ENCODE peak calls at places on chromosomes 13 and 19, in five cellular contexts. L is kidney epithelial cell, B is Caco-2, Y is bronchial epithelial cell, M is AG10803. D is an unnamed sample.

GRCh38 chr13:94713556-94714182 is 1.3 kb upstream of the SOX21 start:
- DNase-seq in L (no peak), B (no peak), Y (no peak), M (no peak), D (no peak)

GRCh38 chr19:21472507-21472906 is 32.9 kb upstream of the ZNF429 start:
- DNase-seq in L (no peak), B (no peak), Y (no peak), M (no peak), D (no peak)

GRCh38 chr13:111859361-111860105 is 207.4 kb upstream of the SOX1 start:
- DNase-seq in L (no peak), B (no peak), Y (no peak), M (no peak), D (no peak)

GRCh38 chr13:30744056-30744684 is 8.8 kb downstream of the ALOX5AP start:
- DNase-seq in L (peak; percentile 53), B (no peak), Y (peak; percentile 51), M (no peak), D (peak; percentile 39)

GRCh38 chr13:98300956-98301641 is 124.0 kb upstream of the RNF113B start:
- DNase-seq in L (no peak), B (no peak), Y (peak; percentile 33), M (peak; percentile 78), D (peak; percentile 47)

GRCh38 chr19:41551711-41552110 is 24.3 kb upstream of the CEACAM21 start:
- DNase-seq in L (no peak), B (no peak), Y (no peak), M (no peak), D (no peak)

GRCh38 chr19:18683955-18684641 is 618 bp downstream of the CRTC1 start:
- DNase-seq in L (no peak), B (no peak), Y (no peak), M (no peak), D (no peak)

GRCh38 chr19:11887618-11888531 is at the start of gene ZNF69:
- DNase-seq in L (peak; percentile 53), B (peak; percentile 89), Y (peak; percentile 28), M (peak; percentile 63), D (peak; percentile 86)

GRCh38 chr19:40193587-40193849 is 2.3 kb downstream of the MAP3K10 start:
- DNase-seq in L (no peak), B (no peak), Y (no peak), M (peak; percentile 69), D (no peak)

GRCh38 chr19:57611113-57611512 is 2.9 kb upstream of the ZNF134 start:
- DNase-seq in L (no peak), B (no peak), Y (no peak), M (no peak), D (no peak)

GRCh38 chr13:77291779-77292178 is 35.1 kb downstream of the MYCBP2 start:
- DNase-seq in L (no peak), B (no peak), Y (no peak), M (no peak), D (no peak)

GRCh38 chr13:44197791-44198770 is 175.5 kb upstream of the SERP2 start:
- DNase-seq in L (no peak), B (no peak), Y (peak; percentile 45), M (no peak), D (peak; percentile 36)

GRCh38 chr13:63954683-63955082 is 2539.0 kb upstream of the PCDH20 start:
- DNase-seq in L (no peak), B (no peak), Y (no peak), M (no peak), D (no peak)

GRCh38 chr19:33722456-33723239 is 74.0 kb upstream of the KCTD15 start:
- DNase-seq in L (no peak), B (no peak), Y (no peak), M (no peak), D (no peak)

GRCh38 chr13:44921931-44922758 is 67.1 kb downstream of the NUFIP1 start:
- DNase-seq in L (peak; percentile 74), B (peak; percentile 40), Y (peak; percentile 95), M (peak; percentile 93), D (peak; percentile 97)

GRCh38 chr19:41994994-41995958 is 1.2 kb upstream of the ATP1A3 start:
- DNase-seq in L (no peak), B (no peak), Y (no peak), M (no peak), D (no peak)

GRCh38 chr19:9917322-9917721 is 19.0 kb downstream of the OLFM2 start:
- DNase-seq in L (no peak), B (peak; percentile 49), Y (peak; percentile 46), M (peak; percentile 46), D (peak; percentile 38)

GRCh38 chr19:28737021-28737525 is 475.9 kb downstream of the UQCRFS1 start:
- DNase-seq in L (no peak), B (no peak), Y (peak; percentile 1), M (peak; percentile 59), D (peak; percentile 20)

GRCh38 chr13:39602614-39603366 is at the start of gene LHFPL6:
- DNase-seq in L (no peak), B (peak; percentile 72), Y (peak; percentile 64), M (peak; percentile 77), D (peak; percentile 83)

GRCh38 chr13:46679369-46680180 is 117.4 kb downstream of the ESD start:
- DNase-seq in L (no peak), B (no peak), Y (no peak), M (peak; percentile 70), D (peak; percentile 74)

GRCh38 chr13:59679239-59679638 is 484.5 kb downstream of the DIAPH3 start:
- DNase-seq in L (no peak), B (no peak), Y (no peak), M (no peak), D (no peak)

GRCh38 chr13:114128624-114129522 is 3.5 kb downstream of the RASA3 start:
- DNase-seq in L (peak; percentile 78), B (no peak), Y (peak; percentile 27), M (peak; percentile 84), D (peak; percentile 82)

GRCh38 chr13:83150616-83151307 is 731.5 kb downstream of the SLITRK1 start:
- DNase-seq in L (no peak), B (no peak), Y (no peak), M (peak; percentile 31), D (peak; percentile 32)

GRCh38 chr19:10766681-10767201 is 48.9 kb downstream of the DNM2 start:
- DNase-seq in L (no peak), B (no peak), Y (no peak), M (peak; percentile 34), D (peak; percentile 68)

GRCh38 chr19:17026041-17026658 is 460 bp downstream of the CPAMD8 start:
- DNase-seq in L (no peak), B (no peak), Y (no peak), M (no peak), D (no peak)

GRCh38 chr13:62627226-62627625 is 1211.6 kb upstream of the PCDH20 start:
- DNase-seq in L (no peak), B (no peak), Y (no peak), M (no peak), D (no peak)

GRCh38 chr13:67148219-67148583 is 81.9 kb downstream of the PCDH9 start:
- DNase-seq in L (peak; percentile 16), B (no peak), Y (peak; percentile 59), M (peak; percentile 26), D (peak; percentile 34)

GRCh38 chr13:37491661-37492060 is 106.9 kb downstream of the POSTN start:
- DNase-seq in L (no peak), B (no peak), Y (no peak), M (peak; percentile 29), D (no peak)

GRCh38 chr13:66114127-66114526 is 1116.0 kb downstream of the PCDH9 start:
- DNase-seq in L (no peak), B (no peak), Y (no peak), M (peak; percentile 80), D (peak; percentile 93)

GRCh38 chr13:25068810-25069209 is 27.1 kb upstream of the PABPC3 start:
- DNase-seq in L (no peak), B (no peak), Y (no peak), M (no peak), D (no peak)

GRCh38 chr13:33383724-33384577 is 98.4 kb upstream of the STARD13 start:
- DNase-seq in L (no peak), B (no peak), Y (no peak), M (no peak), D (no peak)

GRCh38 chr13:33394294-33394932 is 108.9 kb upstream of the STARD13 start:
- DNase-seq in L (no peak), B (no peak), Y (no peak), M (no peak), D (no peak)

GRCh38 chr13:33392794-33393371 is 107.3 kb upstream of the STARD13 start:
- DNase-seq in L (no peak), B (no peak), Y (no peak), M (no peak), D (no peak)

DNA sequence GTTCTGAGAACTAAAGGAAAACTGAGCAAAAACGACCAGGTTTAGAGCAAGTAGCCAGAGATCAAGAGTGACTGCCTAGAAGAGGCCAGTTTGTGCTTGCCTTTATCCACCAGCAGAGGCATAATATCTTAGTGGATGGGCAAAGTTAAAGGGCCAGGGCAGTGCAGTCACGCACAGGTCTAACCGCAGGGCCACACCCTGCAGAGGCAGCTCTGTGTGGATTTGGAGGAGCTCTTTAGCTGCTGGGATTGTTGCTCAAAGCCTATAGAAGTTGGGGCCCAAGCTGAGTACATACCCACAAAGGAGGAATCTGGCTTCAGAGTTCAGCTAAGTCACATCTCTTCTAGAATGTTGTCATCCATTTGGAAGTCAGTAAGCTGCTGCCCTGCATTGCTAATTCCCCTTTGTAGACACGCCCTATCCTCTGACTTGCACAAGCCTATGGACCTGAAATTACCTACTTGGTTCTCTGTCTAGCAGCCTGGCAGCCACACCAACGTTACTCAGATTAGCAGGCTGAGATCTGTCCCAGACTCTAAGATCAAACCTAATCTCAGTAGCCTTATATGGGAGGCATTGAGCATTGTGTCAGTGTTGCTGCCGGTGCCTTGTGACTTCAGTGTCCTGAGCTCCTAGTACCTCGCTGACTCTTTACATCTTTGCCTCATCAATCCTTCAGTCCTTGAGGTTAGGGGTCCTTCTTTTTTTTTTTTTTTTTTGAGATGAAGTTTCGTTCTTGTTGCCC is 102.9 kb upstream of the STARD13 start:
- DNase-seq in L (no peak), B (no peak), Y (peak; percentile 77), M (peak; percentile 4), D (no peak)
- TF ChIP-seq CTCF in L (no peak), B (no peak), Y (peak; percentile 39), M (no peak), D (no peak)

GRCh38 chr13:28716511-28716910 is 2.3 kb downstream of the SLC46A3 start:
- DNase-seq in L (peak; percentile 23), B (no peak), Y (peak; percentile 97), M (peak; percentile 81), D (peak; percentile 89)
- H3K4me3 ChIP-seq in L (no peak overlapping the region), B (no peak overlapping the region), Y (no peak overlapping the region), M (no peak overlapping the region), D (peak overlapping the region; percentile 2)

DNA sequence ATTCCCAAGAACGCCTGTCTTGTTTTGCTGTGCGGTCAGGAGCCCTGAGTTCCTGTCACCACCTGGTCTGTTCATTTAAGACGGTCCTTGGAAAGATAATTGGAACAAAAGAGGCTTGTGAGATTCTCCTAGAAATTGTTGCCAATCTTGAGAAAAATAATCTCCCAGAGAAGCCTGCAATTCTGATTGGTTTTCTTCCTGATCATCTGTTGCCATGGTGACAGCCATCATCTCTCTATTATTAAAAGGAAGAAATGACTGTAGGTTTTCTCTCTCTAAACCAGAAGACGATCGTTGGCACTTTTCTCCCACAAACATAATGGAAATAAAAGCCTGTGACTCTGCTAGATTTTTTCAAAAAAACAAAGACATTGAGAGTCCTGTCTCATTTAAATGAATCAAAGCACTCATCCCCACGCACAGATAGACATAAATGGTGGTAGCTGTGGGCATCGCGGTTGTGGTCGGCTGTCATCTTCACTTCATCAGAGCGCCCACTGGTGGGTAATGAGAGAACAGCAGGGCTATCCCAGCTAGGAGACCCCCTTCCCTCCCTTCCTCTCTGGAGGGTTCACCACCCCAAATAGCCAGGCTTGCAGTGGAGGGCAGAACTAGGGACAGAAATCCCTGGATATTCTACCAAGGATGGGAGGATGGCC is 21.7 kb upstream of the CALM3 start:
- DNase-seq in L (no peak), B (no peak), Y (no peak), M (no peak), D (no peak)
- TF ChIP-seq CTCF in L (peak; percentile 42), B (no peak), Y (peak; percentile 27), M (no peak), D (peak; percentile 32)

GRCh38 chr19:6531163-6531955 is 533 bp downstream of the TNFSF9 start:
- DNase-seq in L (no peak), B (no peak), Y (no peak), M (no peak), D (no peak)
- H3K4me3 ChIP-seq in L (peak overlapping the region; percentile 75), B (peak overlapping the region; percentile 69), Y (peak overlapping the region; percentile 62), M (peak overlapping the region; percentile 92), D (peak overlapping the region; percentile 74)